ENCODE peak calls at places on chromosomes 16 and 17, in four cellular contexts. Y, R, Z and T are unnamed samples. For H3K9me3, the result is how much of the 10 kb centered on the place peaks cover.

GRCh38 chr17:5585814-5586558 is 1.7 kb upstream of the NLRP1 start:
- DNase-seq in R (no peak), Z (no peak), Y (no peak), T (no peak)

GRCh38 chr17:82893779-82894178 is 54.0 kb upstream of the ZNF750 start:
- DNase-seq in Z (no peak), Y (peak), R (no peak), T (peak)

GRCh38 chr17:3755335-3756030 is 31.8 kb downstream of the HASPIN start:
- DNase-seq in Z (no peak), R (no peak), Y (no peak), T (no peak)

GRCh38 chr16:1536601-1537000 is 3.1 kb downstream of the TMEM204 start:
- DNase-seq in Y (no peak), Z (no peak), R (no peak), T (no peak)

GRCh38 chr17:82956726-82957468 is 117.1 kb upstream of the ZNF750 start:
- DNase-seq in Z (no peak), Y (no peak), R (peak), T (peak)

GRCh38 chr17:11583306-11583992 is 14.8 kb upstream of the DNAH9 start:
- DNase-seq in R (no peak), Z (no peak), Y (no peak), T (no peak)

GRCh38 chr17:82273327-82274133 is at the start of gene CSNK1D:
- DNase-seq in R (peak), Y (peak), Z (peak), T (peak)

GRCh38 chr16:7086842-7087616 is 245.6 kb upstream of the RBFOX1 start:
- DNase-seq in Y (no peak), Z (peak), R (no peak), T (peak)

GRCh38 chr16:31110106-31111034 is 2.2 kb downstream of the BCKDK start:
- DNase-seq in R (no peak), Z (no peak), Y (no peak), T (no peak)

GRCh38 chr17:18158022-18158600 is 25.5 kb upstream of the ALKBH5 start:
- DNase-seq in Y (peak), Z (peak), R (peak), T (peak)

DNA sequence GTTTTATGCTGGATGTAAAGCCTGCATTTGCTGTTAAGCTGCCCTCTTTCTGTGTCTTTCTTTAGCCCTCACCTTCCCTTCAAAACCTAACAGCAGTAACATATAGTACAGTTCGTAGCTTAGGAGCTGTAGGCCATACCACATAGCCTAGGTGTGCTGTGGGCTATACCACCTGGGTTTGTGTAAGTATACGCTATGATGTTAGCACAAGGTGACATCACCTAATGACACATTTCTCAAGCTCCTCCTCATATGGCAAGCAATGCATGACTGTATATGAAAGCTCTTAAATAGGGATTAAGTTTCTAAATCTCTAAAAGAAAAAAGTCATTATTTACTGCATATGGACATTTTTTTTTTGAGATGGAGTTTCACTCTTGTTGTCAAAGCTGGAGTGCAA is 57.8 kb upstream of the TMEM97 start:
- DNase-seq in R (no peak), Z (no peak), Y (no peak), T (no peak)
- H3K9me3 ChIP-seq in R (under half), Z (under half), Y (under half), T (under half)

GRCh38 chr16:13305019-13305755 is 403.8 kb downstream of the SHISA9 start:
- DNase-seq in Y (no peak), Z (no peak), R (no peak), T (no peak)

GRCh38 chr16:13306153-13306552 is 404.8 kb downstream of the SHISA9 start:
- DNase-seq in Y (no peak), Z (no peak), R (no peak), T (no peak)

GRCh38 chr16:13307255-13307654 is 405.9 kb downstream of the SHISA9 start:
- DNase-seq in R (no peak), Y (no peak), Z (no peak), T (no peak)

GRCh38 chr16:13312063-13312462 is 410.7 kb downstream of the SHISA9 start:
- DNase-seq in R (no peak), Y (no peak), Z (no peak), T (no peak)

DNA sequence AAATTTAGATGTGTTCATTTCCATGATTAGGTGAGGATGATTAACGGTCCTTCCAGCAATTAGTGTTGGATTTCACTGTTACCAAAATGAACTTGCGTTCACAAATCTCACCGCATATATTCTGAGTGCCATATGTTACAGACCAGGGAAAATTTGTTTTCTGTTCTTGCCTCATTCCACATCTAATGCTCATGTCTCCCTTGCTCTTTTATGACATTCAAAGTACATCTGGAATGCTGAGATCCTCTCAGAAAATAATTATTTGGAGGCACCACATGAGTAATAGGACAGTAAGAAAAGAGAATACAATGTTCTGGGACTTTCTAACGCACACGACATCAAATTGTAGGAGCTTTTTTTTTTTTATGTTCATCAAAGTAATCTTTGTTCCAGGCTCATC is 406.5 kb downstream of the SHISA9 start:
- DNase-seq in R (no peak), Y (no peak), Z (no peak), T (no peak)
- H3K27ac ChIP-seq in R (no peak), Y (no peak), Z (no peak), T (no peak)

GRCh38 chr16:35906440-35906839 is 2447.0 kb downstream of the TP53TG3F start:
- DNase-seq in Z (no peak), Y (no peak), R (no peak), T (no peak)
- H3K9me3 ChIP-seq in Z (under half), Y (under half), R (under half), T (under half)

DNA sequence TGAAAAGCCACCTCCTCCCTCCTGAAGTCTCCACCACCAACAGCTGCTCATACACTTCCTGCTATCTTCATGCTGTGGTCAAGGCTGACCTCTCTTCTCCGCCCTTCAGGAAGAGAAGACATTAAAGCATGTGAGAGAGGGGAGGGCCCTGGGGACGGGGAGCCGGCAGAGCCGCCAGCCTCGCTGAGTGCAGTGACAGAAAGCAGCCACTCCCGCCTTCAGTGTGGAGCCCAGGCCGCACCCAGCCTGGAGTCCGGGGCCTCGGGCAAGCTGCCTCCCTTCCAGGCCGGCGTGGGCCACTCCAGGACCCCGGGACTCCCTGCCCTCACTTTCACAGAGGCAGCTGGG is 94.7 kb upstream of the TNRC6C start:
- DNase-seq in R (peak), Z (no peak), Y (peak), T (peak)
- H3K27ac ChIP-seq in R (peak), Z (no peak), Y (no peak), T (no peak)

GRCh38 chr16:87125206-87126155 is 191.7 kb downstream of the C16orf95 start:
- DNase-seq in Y (no peak), Z (no peak), R (no peak), T (no peak)

GRCh38 chr16:87129771-87130170 is 187.4 kb downstream of the C16orf95 start:
- DNase-seq in Y (no peak), Z (no peak), R (no peak), T (no peak)

GRCh38 chr16:87127061-87127765 is 190.0 kb downstream of the C16orf95 start:
- DNase-seq in R (no peak), Y (peak), Z (no peak), T (no peak)

GRCh38 chr16:87126403-87127025 is 190.7 kb downstream of the C16orf95 start:
- DNase-seq in R (no peak), Y (no peak), Z (no peak), T (no peak)

GRCh38 chr16:87127766-87128147 is 189.4 kb downstream of the C16orf95 start:
- DNase-seq in R (no peak), Y (no peak), Z (no peak), T (no peak)
- H3K9me3 ChIP-seq in R (under half), Y (under half), Z (under half), T (under half)

GRCh38 chr17:47967607-47968252 is 3.2 kb upstream of the CDK5RAP3 start:
- DNase-seq in R (no peak), Y (no peak), Z (no peak), T (no peak)
- H3K27ac ChIP-seq in R (no peak), Y (no peak), Z (no peak), T (no peak)

DNA sequence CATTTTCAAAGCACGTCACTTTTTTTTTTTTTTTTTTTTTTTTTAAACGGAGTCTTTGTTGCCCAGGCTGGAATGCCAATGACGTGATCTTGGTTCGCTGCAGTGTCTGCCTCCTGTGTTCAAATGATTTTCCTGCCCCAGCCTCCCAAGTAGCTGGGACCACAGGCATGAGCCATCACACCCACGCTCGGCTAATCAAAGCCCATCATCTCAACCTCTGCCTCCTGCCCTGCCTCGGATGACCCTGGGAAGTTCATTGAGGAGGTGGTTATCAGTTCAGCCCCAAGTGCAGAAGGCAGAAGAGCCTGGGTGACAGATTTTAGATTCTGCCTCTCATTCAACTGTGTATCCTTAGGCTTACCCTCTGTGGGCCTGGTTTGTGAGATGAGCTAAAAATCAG is 484.9 kb upstream of the EEF2KMT start:
- DNase-seq in R (no peak), Y (no peak), Z (no peak), T (no peak)
- H3K9me3 ChIP-seq in R (under half), Y (under half), Z (under half), T (under half)

DNA sequence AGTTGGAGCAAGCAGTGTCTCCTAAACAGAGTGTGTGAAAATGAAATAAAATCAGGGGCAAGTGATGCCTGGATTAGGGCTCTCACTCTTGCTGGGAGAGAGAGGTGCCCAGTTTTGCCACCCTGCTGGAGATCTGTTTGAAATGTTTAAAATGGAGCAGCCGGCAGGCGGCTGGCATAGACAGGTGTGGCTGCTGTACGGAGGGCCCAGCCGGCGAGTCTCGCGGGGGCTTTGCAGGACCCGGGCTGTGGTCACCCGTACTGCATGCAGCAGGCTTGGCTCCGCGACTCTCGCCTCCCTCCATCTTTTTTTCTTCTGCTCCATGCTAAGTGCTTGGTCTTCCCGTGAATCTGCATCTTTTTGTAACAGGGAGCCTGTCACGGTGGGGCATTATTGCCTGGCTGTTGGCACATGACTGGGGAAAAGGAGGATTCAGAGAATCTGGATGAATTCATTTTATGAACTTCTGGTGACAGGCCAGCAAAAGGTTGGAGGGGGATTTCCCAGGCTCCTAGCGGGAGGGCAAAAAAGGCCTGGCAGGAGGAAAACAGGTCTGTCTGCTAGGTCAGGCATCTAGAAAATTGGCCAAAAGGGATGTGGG is 1.8 kb downstream of the ZNRF1 start:
- DNase-seq in Z (no peak), R (no peak), Y (no peak), T (no peak)
- H3K27ac ChIP-seq in Z (peak), R (peak), Y (peak), T (peak)

GRCh38 chr17:22300731-22301352 is 608.5 kb downstream of the KCNJ18 start:
- DNase-seq in Y (no peak), Z (no peak), R (no peak), T (no peak)
- H3K9me3 ChIP-seq in Y (under half), Z (under half), R (under half), T (under half)

GRCh38 chr16:62445909-62446308 is 409.7 kb upstream of the CDH8 start:
- DNase-seq in Z (no peak), Y (no peak), R (no peak), T (no peak)
- H3K27ac ChIP-seq in Z (no peak), Y (no peak), R (no peak), T (no peak)